ENCODE peak calls at places on chromosomes 12 and 14, in ten cellular contexts. One of them, this sample, is unnamed.

GRCh38 chr12:69779928-69780327 is 41.3 kb downstream of the RAB3IP start:
- DNase-seq in heart left ventricle: no peak
- DNase-seq in breast epithelium: no peak
- DNase-seq in neural progenitor cell: peak; percentile 53
- DNase-seq in astrocyte: peak; percentile 15
- DNase-seq in fibroblast of the aortic adventitia: peak; percentile 34
- DNase-seq in fibroblast of mammary gland: peak; percentile 59
- DNase-seq in mammary epithelial cell: peak; percentile 34
- DNase-seq in HCT116: peak; percentile 27
- DNase-seq in left ventricle myocardium inferior: no peak
- DNase-seq in this sample: no peak

GRCh38 chr12:121404734-121405133 is 4.8 kb downstream of the RNF34 start:
- DNase-seq in fibroblast of mammary gland: no peak
- DNase-seq in mammary epithelial cell: no peak
- DNase-seq in neural progenitor cell: no peak
- DNase-seq in fibroblast of the aortic adventitia: peak; percentile 12
- DNase-seq in left ventricle myocardium inferior: no peak
- DNase-seq in astrocyte: no peak
- DNase-seq in breast epithelium: peak; percentile 67
- DNase-seq in HCT116: no peak
- DNase-seq in heart left ventricle: no peak
- DNase-seq in this sample: no peak

GRCh38 chr14:99173086-99173485 is 98.9 kb downstream of the BCL11B start:
- DNase-seq in left ventricle myocardium inferior: no peak
- DNase-seq in fibroblast of mammary gland: no peak
- DNase-seq in neural progenitor cell: no peak
- DNase-seq in heart left ventricle: no peak
- DNase-seq in astrocyte: no peak
- DNase-seq in fibroblast of the aortic adventitia: no peak
- DNase-seq in breast epithelium: no peak
- DNase-seq in mammary epithelial cell: no peak
- DNase-seq in HCT116: no peak
- DNase-seq in this sample: no peak

GRCh38 chr14:89445252-89445973 is 28.4 kb upstream of the FOXN3 start:
- DNase-seq in mammary epithelial cell: no peak
- DNase-seq in heart left ventricle: no peak
- DNase-seq in HCT116: no peak
- DNase-seq in astrocyte: no peak
- DNase-seq in neural progenitor cell: no peak
- DNase-seq in left ventricle myocardium inferior: no peak
- DNase-seq in fibroblast of mammary gland: no peak
- DNase-seq in breast epithelium: no peak
- DNase-seq in fibroblast of the aortic adventitia: no peak
- DNase-seq in this sample: no peak

GRCh38 chr14:68782091-68782981 is 10.5 kb downstream of the ZFP36L1 start:
- DNase-seq in breast epithelium: no peak
- DNase-seq in astrocyte: no peak
- DNase-seq in HCT116: no peak
- DNase-seq in heart left ventricle: no peak
- DNase-seq in neural progenitor cell: no peak
- DNase-seq in mammary epithelial cell: no peak
- DNase-seq in left ventricle myocardium inferior: no peak
- DNase-seq in fibroblast of the aortic adventitia: no peak
- DNase-seq in fibroblast of mammary gland: no peak
- DNase-seq in this sample: no peak

GRCh38 chr14:37544407-37544806 is 50.6 kb downstream of the FOXA1 start:
- DNase-seq in HCT116: no peak
- DNase-seq in neural progenitor cell: no peak
- DNase-seq in fibroblast of mammary gland: no peak
- DNase-seq in breast epithelium: peak; percentile 58
- DNase-seq in mammary epithelial cell: peak; percentile 2
- DNase-seq in astrocyte: no peak
- DNase-seq in left ventricle myocardium inferior: no peak
- DNase-seq in fibroblast of the aortic adventitia: no peak
- DNase-seq in heart left ventricle: no peak
- DNase-seq in this sample: no peak

GRCh38 chr14:36069535-36069900 is 107.0 kb downstream of the PTCSC3 start:
- DNase-seq in breast epithelium: no peak
- DNase-seq in astrocyte: peak; percentile 36
- DNase-seq in fibroblast of mammary gland: peak; percentile 47
- DNase-seq in mammary epithelial cell: peak; percentile 10
- DNase-seq in neural progenitor cell: peak; percentile 71
- DNase-seq in fibroblast of the aortic adventitia: peak; percentile 25
- DNase-seq in left ventricle myocardium inferior: no peak
- DNase-seq in heart left ventricle: no peak
- DNase-seq in HCT116: peak; percentile 62
- DNase-seq in this sample: peak; percentile 50

GRCh38 chr14:67491741-67492504 is 3.4 kb upstream of the TMEM229B start:
- DNase-seq in astrocyte: no peak
- DNase-seq in fibroblast of the aortic adventitia: no peak
- DNase-seq in HCT116: no peak
- DNase-seq in breast epithelium: no peak
- DNase-seq in heart left ventricle: peak; percentile 68
- DNase-seq in left ventricle myocardium inferior: peak; percentile 30
- DNase-seq in fibroblast of mammary gland: no peak
- DNase-seq in neural progenitor cell: peak; percentile 62
- DNase-seq in mammary epithelial cell: no peak
- DNase-seq in this sample: no peak

GRCh38 chr12:22670762-22671161 is 45.8 kb downstream of the ETNK1 start:
- DNase-seq in neural progenitor cell: no peak
- DNase-seq in fibroblast of mammary gland: peak; percentile 42
- DNase-seq in HCT116: no peak
- DNase-seq in mammary epithelial cell: no peak
- DNase-seq in fibroblast of the aortic adventitia: peak; percentile 39
- DNase-seq in heart left ventricle: no peak
- DNase-seq in left ventricle myocardium inferior: no peak
- DNase-seq in astrocyte: no peak
- DNase-seq in breast epithelium: no peak
- DNase-seq in this sample: no peak

GRCh38 chr14:55519473-55520080 is 60.4 kb upstream of the KTN1 start:
- DNase-seq in left ventricle myocardium inferior: no peak
- DNase-seq in mammary epithelial cell: peak; percentile 36
- DNase-seq in neural progenitor cell: no peak
- DNase-seq in fibroblast of the aortic adventitia: no peak
- DNase-seq in heart left ventricle: no peak
- DNase-seq in breast epithelium: no peak
- DNase-seq in fibroblast of mammary gland: no peak
- DNase-seq in HCT116: no peak
- DNase-seq in astrocyte: no peak
- DNase-seq in this sample: no peak

GRCh38 chr14:55513491-55513890 is 66.5 kb upstream of the KTN1 start:
- DNase-seq in fibroblast of the aortic adventitia: no peak
- DNase-seq in heart left ventricle: no peak
- DNase-seq in astrocyte: no peak
- DNase-seq in left ventricle myocardium inferior: no peak
- DNase-seq in neural progenitor cell: no peak
- DNase-seq in HCT116: no peak
- DNase-seq in breast epithelium: no peak
- DNase-seq in fibroblast of mammary gland: no peak
- DNase-seq in mammary epithelial cell: no peak
- DNase-seq in this sample: no peak

GRCh38 chr14:55518391-55518790 is 61.6 kb upstream of the KTN1 start:
- DNase-seq in astrocyte: no peak
- DNase-seq in HCT116: no peak
- DNase-seq in neural progenitor cell: no peak
- DNase-seq in left ventricle myocardium inferior: no peak
- DNase-seq in mammary epithelial cell: no peak
- DNase-seq in fibroblast of mammary gland: peak; percentile 10
- DNase-seq in heart left ventricle: no peak
- DNase-seq in fibroblast of the aortic adventitia: no peak
- DNase-seq in breast epithelium: no peak
- DNase-seq in this sample: no peak

GRCh38 chr14:55514819-55515470 is 65.1 kb upstream of the KTN1 start:
- DNase-seq in left ventricle myocardium inferior: no peak
- DNase-seq in neural progenitor cell: no peak
- DNase-seq in mammary epithelial cell: peak; percentile 39
- DNase-seq in breast epithelium: no peak
- DNase-seq in HCT116: peak; percentile 16
- DNase-seq in heart left ventricle: no peak
- DNase-seq in astrocyte: peak; percentile 84
- DNase-seq in fibroblast of the aortic adventitia: peak; percentile 63
- DNase-seq in fibroblast of mammary gland: peak; percentile 85
- DNase-seq in this sample: no peak

DNA sequence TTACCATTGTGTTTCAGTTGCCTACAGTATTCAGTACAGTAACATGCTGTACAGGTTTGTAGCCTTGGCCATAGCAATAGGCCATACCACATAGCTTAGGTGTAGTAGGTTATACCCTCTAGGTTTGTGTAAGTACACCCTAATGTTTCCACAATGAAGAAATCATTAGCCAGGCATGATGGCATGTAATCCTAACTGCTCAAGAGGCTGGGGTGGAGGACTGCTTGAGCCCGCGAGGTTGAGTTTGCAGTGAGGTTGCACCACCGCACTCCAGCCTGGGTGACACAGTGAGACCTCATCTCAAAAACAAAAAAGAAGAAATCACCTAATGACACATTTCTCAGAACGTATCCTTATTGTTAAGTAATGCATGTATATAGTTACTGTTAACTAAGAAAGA is 63.2 kb upstream of the KTN1 start:
- DNase-seq in neural progenitor cell: no peak
- DNase-seq in left ventricle myocardium inferior: no peak
- DNase-seq in fibroblast of mammary gland: no peak
- DNase-seq in HCT116: no peak
- DNase-seq in astrocyte: no peak
- DNase-seq in breast epithelium: no peak
- DNase-seq in mammary epithelial cell: no peak
- DNase-seq in heart left ventricle: no peak
- DNase-seq in fibroblast of the aortic adventitia: no peak
- DNase-seq in this sample: no peak
- TF ChIP-seq CTCF in neural progenitor cell: no peak
- TF ChIP-seq CTCF in left ventricle myocardium inferior: no peak
- TF ChIP-seq CTCF in fibroblast of mammary gland: no peak
- TF ChIP-seq CTCF in HCT116: no peak
- TF ChIP-seq CTCF in astrocyte: no peak
- TF ChIP-seq CTCF in breast epithelium: no peak
- TF ChIP-seq CTCF in mammary epithelial cell: no peak
- TF ChIP-seq CTCF in heart left ventricle: no peak
- TF ChIP-seq CTCF in fibroblast of the aortic adventitia: no peak
- TF ChIP-seq CTCF in this sample: no peak

DNA sequence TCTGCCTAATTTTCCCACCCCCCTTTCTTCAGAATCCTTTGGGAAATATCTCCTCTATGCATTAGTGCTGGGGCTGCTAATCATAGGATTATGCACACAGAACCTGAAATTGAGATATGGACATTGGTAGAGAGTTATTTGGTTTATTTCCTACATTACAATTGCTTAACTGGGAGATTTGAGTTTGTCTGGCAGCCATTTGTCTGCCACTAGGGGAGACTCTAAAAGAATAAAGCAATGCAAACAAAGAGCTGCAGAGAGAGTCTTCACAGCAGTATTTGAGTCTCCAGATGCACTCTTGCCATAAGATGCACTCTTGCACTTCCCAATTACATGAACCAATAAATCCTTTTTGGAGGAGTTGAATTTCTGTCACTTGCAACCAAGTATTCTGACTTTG is 12.0 kb upstream of the PCNX4 start:
- DNase-seq in fibroblast of mammary gland: no peak
- DNase-seq in neural progenitor cell: peak; percentile 37
- DNase-seq in HCT116: no peak
- DNase-seq in left ventricle myocardium inferior: no peak
- DNase-seq in breast epithelium: no peak
- DNase-seq in astrocyte: no peak
- DNase-seq in heart left ventricle: no peak
- DNase-seq in fibroblast of the aortic adventitia: no peak
- DNase-seq in mammary epithelial cell: no peak
- DNase-seq in this sample: no peak
- TF ChIP-seq CTCF in fibroblast of mammary gland: peak; percentile 13
- TF ChIP-seq CTCF in neural progenitor cell: peak; percentile 53
- TF ChIP-seq CTCF in HCT116: no peak
- TF ChIP-seq CTCF in left ventricle myocardium inferior: no peak
- TF ChIP-seq CTCF in breast epithelium: no peak
- TF ChIP-seq CTCF in astrocyte: peak; percentile 8
- TF ChIP-seq CTCF in heart left ventricle: no peak
- TF ChIP-seq CTCF in fibroblast of the aortic adventitia: peak; percentile 28
- TF ChIP-seq CTCF in mammary epithelial cell: no peak
- TF ChIP-seq CTCF in this sample: no peak

DNA sequence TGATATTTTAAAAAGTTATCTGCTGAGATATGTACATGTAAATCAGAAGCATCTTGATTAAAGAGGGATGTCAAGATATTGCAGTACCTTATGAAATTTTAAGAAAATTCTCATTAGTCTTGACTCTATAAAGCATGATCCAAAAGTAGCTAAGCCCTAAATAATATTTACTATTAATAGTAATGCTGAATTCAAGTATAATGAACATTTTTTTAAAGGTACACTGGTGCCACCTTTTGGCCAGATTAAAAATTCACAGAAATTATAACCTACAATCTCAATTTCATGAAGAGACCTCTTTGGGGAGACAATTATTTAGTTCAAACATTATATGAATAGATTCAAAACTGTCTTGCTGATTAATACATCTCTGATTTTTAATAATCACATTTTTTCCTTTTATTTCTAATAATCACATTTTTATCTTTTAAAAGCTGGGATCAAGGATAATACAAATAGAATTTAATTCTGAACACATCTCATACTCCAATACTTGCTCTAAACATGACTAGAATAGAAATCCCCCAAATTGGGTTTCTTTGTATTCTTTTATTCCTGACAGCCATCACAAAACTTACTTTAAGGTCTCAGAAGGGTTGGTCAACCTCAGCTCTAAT is 13.4 kb downstream of the AKAP5 start:
- DNase-seq in breast epithelium: no peak
- DNase-seq in left ventricle myocardium inferior: no peak
- DNase-seq in fibroblast of mammary gland: peak; percentile 38
- DNase-seq in heart left ventricle: no peak
- DNase-seq in mammary epithelial cell: peak; percentile 3
- DNase-seq in neural progenitor cell: no peak
- DNase-seq in astrocyte: no peak
- DNase-seq in fibroblast of the aortic adventitia: peak; percentile 58
- DNase-seq in HCT116: no peak
- DNase-seq in this sample: peak; percentile 32
- TF ChIP-seq CTCF in breast epithelium: peak; percentile 33
- TF ChIP-seq CTCF in left ventricle myocardium inferior: peak; percentile 57
- TF ChIP-seq CTCF in fibroblast of mammary gland: peak; percentile 38
- TF ChIP-seq CTCF in heart left ventricle: peak; percentile 45
- TF ChIP-seq CTCF in mammary epithelial cell: peak; percentile 25
- TF ChIP-seq CTCF in neural progenitor cell: peak; percentile 43
- TF ChIP-seq CTCF in astrocyte: peak; percentile 24
- TF ChIP-seq CTCF in fibroblast of the aortic adventitia: peak; percentile 33
- TF ChIP-seq CTCF in HCT116: peak; percentile 30
- TF ChIP-seq CTCF in this sample: peak; percentile 38

DNA sequence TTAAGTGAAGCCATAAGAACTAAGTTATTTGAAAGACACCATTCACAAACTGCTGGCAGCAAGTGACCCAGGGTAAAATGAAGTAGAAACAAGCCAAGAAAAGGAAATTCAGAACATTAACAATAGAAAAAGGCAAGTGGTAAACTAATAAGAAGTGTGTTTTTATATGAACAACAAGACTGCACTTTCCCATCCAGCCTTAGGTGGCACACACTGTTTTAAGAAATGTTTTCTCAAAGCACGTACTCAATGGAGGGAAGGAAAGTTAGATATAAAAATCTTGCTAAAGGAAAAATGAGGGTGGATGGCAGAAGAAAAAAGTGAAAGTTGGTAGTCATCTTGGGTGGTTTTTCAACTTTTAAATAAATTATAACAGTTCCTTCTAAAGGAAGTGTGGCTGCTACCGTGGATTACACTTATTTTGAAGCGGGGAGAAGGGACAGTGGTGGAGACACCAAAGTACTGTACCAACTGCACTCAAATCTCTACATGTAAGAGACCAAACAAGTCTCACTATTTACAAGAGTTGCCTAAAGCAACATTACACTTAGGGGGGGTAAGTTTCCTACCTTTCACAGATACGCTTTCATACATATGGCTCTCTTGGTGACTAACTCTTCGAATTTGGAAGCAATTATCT is 58.8 kb downstream of the SEL1L start:
- DNase-seq in neural progenitor cell: no peak
- DNase-seq in HCT116: no peak
- DNase-seq in fibroblast of the aortic adventitia: no peak
- DNase-seq in mammary epithelial cell: no peak
- DNase-seq in left ventricle myocardium inferior: no peak
- DNase-seq in astrocyte: no peak
- DNase-seq in breast epithelium: no peak
- DNase-seq in fibroblast of mammary gland: no peak
- DNase-seq in heart left ventricle: no peak
- DNase-seq in this sample: no peak
- TF ChIP-seq CTCF in neural progenitor cell: no peak
- TF ChIP-seq CTCF in HCT116: no peak
- TF ChIP-seq CTCF in fibroblast of the aortic adventitia: no peak
- TF ChIP-seq CTCF in mammary epithelial cell: no peak
- TF ChIP-seq CTCF in left ventricle myocardium inferior: no peak
- TF ChIP-seq CTCF in astrocyte: no peak
- TF ChIP-seq CTCF in breast epithelium: no peak
- TF ChIP-seq CTCF in fibroblast of mammary gland: no peak
- TF ChIP-seq CTCF in heart left ventricle: no peak
- TF ChIP-seq CTCF in this sample: no peak

This sample was measured in GM13977.